ENCODE peak calls at places on chromosomes 13 and 19, in eight cellular contexts. P is activated effector memory CD4-positive, alpha-beta T cell treated with Interleukin-2 at 50 U/mL for 16 hours; R is stimulated activated CD4-positive, alpha-beta T cell treated with anti-CD3 and anti-CD28 coated beads, TNF-alpha, amount 100 ng/mL, for 24 hours; D is fibroblast of mammary gland; O is activated CD4-positive, alpha-beta T cell treated with anti-CD3 and anti-CD28 coated beads, Interleukin-2, amount 10 ng/mL, durations not matched to agents 24 days and 14 days; Z is GOT3; H is heart right ventricle; M is aorta. K is an unnamed sample.

GRCh38 chr13:39913339-39913738 is 257.9 kb downstream of the COG6 start:
- DNase-seq in P (no peak), R (no peak), D (no peak), O (no peak), Z (no peak), H (no peak), M (no peak), K (no peak)

GRCh38 chr19:47514151-47514868 is 553 bp downstream of the NAPA start:
- DNase-seq in P (no peak), R (no peak), D (no peak), O (peak), Z (no peak), H (no peak), M (no peak), K (no peak)

GRCh38 chr13:32883501-32883900 is 132.7 kb upstream of the KL start:
- DNase-seq in P (no peak), R (no peak), D (peak), O (no peak), Z (no peak), H (no peak), M (no peak), K (no peak)

GRCh38 chr13:98954313-98954712 is 23.6 kb downstream of the DOCK9 start:
- DNase-seq in P (no peak), R (no peak), D (no peak), O (no peak), Z (no peak), H (no peak), M (no peak), K (no peak)

GRCh38 chr13:26017932-26018690 is 33.7 kb downstream of the SHISA2 start:
- DNase-seq in P (no peak), R (no peak), D (no peak), O (no peak), Z (no peak), H (no peak), M (no peak), K (peak)

GRCh38 chr19:47483800-47484690 is at the start of gene KPTN:
- DNase-seq in P (peak), R (peak), D (peak), O (peak), Z (peak), H (peak), M (peak), K (peak)

GRCh38 chr19:42113641-42114348 is 18.5 kb downstream of the POU2F2 start:
- DNase-seq in P (no peak), R (no peak), D (peak), O (no peak), Z (peak), H (no peak), M (peak), K (peak)

GRCh38 chr13:80011448-80012212 is 329.3 kb downstream of the SPRY2 start:
- DNase-seq in P (no peak), R (no peak), D (no peak), O (no peak), Z (no peak), H (no peak), M (no peak), K (peak)

GRCh38 chr13:41049480-41049879 is 11.8 kb upstream of the WBP4 start:
- DNase-seq in P (no peak), R (no peak), D (peak), O (no peak), Z (no peak), H (no peak), M (no peak), K (no peak)

GRCh38 chr19:35000338-35000646 is 169 bp downstream of the GRAMD1A start:
- DNase-seq in P (no peak), R (no peak), D (no peak), O (no peak), Z (no peak), H (no peak), M (no peak), K (no peak)

GRCh38 chr13:113937073-113937472 is 36.8 kb downstream of the C13orf46 start:
- DNase-seq in P (no peak), R (no peak), D (no peak), O (no peak), Z (no peak), H (no peak), M (peak), K (no peak)

GRCh38 chr19:45294291-45295029 is 28.2 kb downstream of the CKM start:
- DNase-seq in P (no peak), R (no peak), D (peak), O (no peak), Z (no peak), H (peak), M (no peak), K (no peak)

GRCh38 chr13:110047511-110047910 is 259.4 kb downstream of the COL4A1 start:
- DNase-seq in P (no peak), R (no peak), D (peak), O (no peak), Z (no peak), H (peak), M (no peak), K (peak)